ENCODE peak calls at places on chromosome 20, in four cellular contexts. M is GM23248, K is fibroblast of lung, D is mammary epithelial cell. U is an unnamed sample.

GRCh38 chr20:57387463-57387862 is 3.7 kb upstream of the RBM38 start:
- DNase-seq in D (no peak), M (no peak), K (no peak), U (no peak)

GRCh38 chr20:25022680-25023079 is 30.1 kb upstream of the APMAP start:
- DNase-seq in D (peak), K (no peak), M (no peak), U (peak)

GRCh38 chr20:16563066-16563806 is 10.0 kb downstream of the KIF16B start:
- DNase-seq in K (no peak), M (no peak), D (no peak), U (no peak)

GRCh38 chr20:57573176-57573575 is 12.3 kb downstream of the PCK1 start:
- DNase-seq in M (no peak), K (no peak), D (no peak), U (no peak)

GRCh38 chr20:62980970-62981369 is 25.8 kb downstream of the BHLHE23 start:
- DNase-seq in K (no peak), M (peak), D (no peak), U (peak)

GRCh38 chr20:58747400-58747672 is 54.7 kb downstream of the NPEPL1 start:
- DNase-seq in K (no peak), D (no peak), M (no peak), U (no peak)

GRCh38 chr20:5041433-5041832 is 40.1 kb upstream of the SLC23A2 start:
- DNase-seq in M (peak), K (peak), D (no peak), U (no peak)

GRCh38 chr20:32336918-32337347 is 21.2 kb upstream of the ASXL1 start:
- DNase-seq in M (peak), K (peak), D (no peak), U (peak)

GRCh38 chr20:6162239-6162638 is 39.4 kb upstream of the FERMT1 start:
- DNase-seq in K (peak), D (no peak), M (peak), U (no peak)

GRCh38 chr20:1809611-1810510 is 85.3 kb upstream of the SIRPA start:
- DNase-seq in D (peak), M (peak), K (peak), U (peak)

GRCh38 chr20:32965581-32966373 is 38.5 kb downstream of the SUN5 start:
- DNase-seq in K (no peak), D (no peak), M (no peak), U (no peak)

GRCh38 chr20:56428881-56429280 is 16.8 kb downstream of the CASS4 start:
- DNase-seq in D (no peak), M (no peak), K (no peak), U (no peak)

GRCh38 chr20:48686238-48687096 is 141.3 kb downstream of the PREX1 start:
- DNase-seq in D (no peak), K (peak), M (peak), U (peak)

GRCh38 chr20:54897787-54898186 is 422.4 kb downstream of the DOK5 start:
- DNase-seq in K (no peak), D (no peak), M (no peak), U (no peak)

GRCh38 chr20:62174870-62175624 is 7.8 kb upstream of the MTG2 start:
- DNase-seq in M (no peak), D (no peak), K (no peak), U (no peak)

GRCh38 chr20:57625181-57625958 is 5.1 kb upstream of the ZBP1 start:
- DNase-seq in D (no peak), M (no peak), K (no peak), U (no peak)

GRCh38 chr20:3121271-3121911 is 36.9 kb upstream of the AVP start:
- DNase-seq in K (no peak), D (no peak), M (no peak), U (no peak)

GRCh38 chr20:17786221-17786718 is 86.5 kb downstream of the BANF2 start:
- DNase-seq in D (no peak), M (peak), K (peak), U (no peak)

GRCh38 chr20:50224553-50225255 is 34.1 kb downstream of the CEBPB start:
- DNase-seq in D (peak), K (peak), M (peak), U (no peak)

GRCh38 chr20:11401988-11402387 is 515.7 kb upstream of the BTBD3 start:
- DNase-seq in M (no peak), K (no peak), D (no peak), U (no peak)

GRCh38 chr20:58246346-58246745 is 17.9 kb upstream of the ANKRD60 start:
- DNase-seq in D (no peak), K (peak), M (peak), U (peak)

GRCh38 chr20:15141880-15142279 is 804.5 kb upstream of the FLRT3 start:
- DNase-seq in K (no peak), D (no peak), M (no peak), U (no peak)

GRCh38 chr20:52529856-52530255 is 338.3 kb upstream of the ZFP64 start:
- DNase-seq in K (peak), D (no peak), M (peak), U (no peak)

GRCh38 chr20:23659989-23660837 is 22.5 kb upstream of the CST3 start:
- DNase-seq in M (peak), K (no peak), D (no peak), U (no peak)
- H3K4me3 ChIP-seq in M (no peak), K (no peak), D (no peak), U (no peak)

DNA sequence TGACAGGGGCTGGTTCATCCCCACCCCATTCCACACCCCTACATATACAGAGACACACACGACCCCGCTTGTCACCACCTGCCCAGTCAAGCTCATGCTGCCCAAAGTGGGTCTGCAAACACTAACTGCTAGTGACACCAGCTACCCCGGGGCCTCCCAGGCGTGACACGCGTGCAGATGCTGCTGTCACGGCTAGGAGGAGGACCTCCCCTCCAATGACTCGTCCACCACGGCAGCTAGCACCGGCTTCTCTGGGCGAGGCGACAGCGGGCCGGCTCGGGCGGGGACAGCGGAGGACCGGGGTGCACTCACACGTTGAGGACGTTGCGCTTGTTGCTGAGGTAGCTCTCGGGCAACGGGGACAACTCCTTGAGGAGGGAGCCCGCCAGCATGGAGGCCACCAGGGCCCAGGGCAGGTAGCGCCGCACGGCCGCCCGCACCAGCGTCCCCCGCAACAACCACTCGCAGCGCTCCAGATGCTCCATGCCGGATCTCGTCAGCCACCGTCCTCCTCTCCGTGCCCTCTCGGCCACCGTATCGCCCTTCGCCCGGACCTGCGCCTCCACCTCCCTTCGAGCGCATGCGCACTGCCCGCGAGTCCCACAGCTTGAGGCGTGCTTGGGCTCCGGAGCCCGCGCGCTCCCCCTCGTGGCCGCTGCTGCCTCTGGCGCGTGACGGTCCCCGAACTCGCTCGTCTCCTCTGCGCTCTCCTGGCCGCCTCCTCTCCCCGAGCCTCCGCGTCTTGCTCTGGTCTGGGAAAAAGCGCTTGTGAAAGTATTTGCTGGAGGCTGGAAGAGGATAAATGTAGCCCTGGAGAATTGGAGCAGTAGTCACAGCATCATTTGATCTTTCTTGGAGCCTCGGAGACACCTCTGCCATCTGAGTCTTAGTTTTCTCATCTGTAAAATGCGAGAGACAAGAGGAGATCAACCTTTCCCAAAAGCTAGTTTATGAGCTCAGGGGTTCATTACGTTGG is at the start of gene FITM2:
- DNase-seq in K (peak), M (peak), D (peak), U (peak)
- H3K27ac ChIP-seq in K (peak), M (peak), D (peak), U (no peak)

GRCh38 chr20:35599776-35600120 is 15.9 kb upstream of the SPAG4 start:
- DNase-seq in M (no peak), K (no peak), D (no peak), U (no peak)

GRCh38 chr20:35598899-35599775 is 16.5 kb upstream of the SPAG4 start:
- DNase-seq in K (no peak), M (no peak), D (no peak), U (no peak)

GRCh38 chr20:35601990-35602389 is 13.6 kb upstream of the SPAG4 start:
- DNase-seq in D (no peak), K (no peak), M (no peak), U (no peak)

GRCh38 chr20:35601021-35601973 is 14.3 kb upstream of the SPAG4 start:
- DNase-seq in M (peak), K (peak), D (peak), U (no peak)

DNA sequence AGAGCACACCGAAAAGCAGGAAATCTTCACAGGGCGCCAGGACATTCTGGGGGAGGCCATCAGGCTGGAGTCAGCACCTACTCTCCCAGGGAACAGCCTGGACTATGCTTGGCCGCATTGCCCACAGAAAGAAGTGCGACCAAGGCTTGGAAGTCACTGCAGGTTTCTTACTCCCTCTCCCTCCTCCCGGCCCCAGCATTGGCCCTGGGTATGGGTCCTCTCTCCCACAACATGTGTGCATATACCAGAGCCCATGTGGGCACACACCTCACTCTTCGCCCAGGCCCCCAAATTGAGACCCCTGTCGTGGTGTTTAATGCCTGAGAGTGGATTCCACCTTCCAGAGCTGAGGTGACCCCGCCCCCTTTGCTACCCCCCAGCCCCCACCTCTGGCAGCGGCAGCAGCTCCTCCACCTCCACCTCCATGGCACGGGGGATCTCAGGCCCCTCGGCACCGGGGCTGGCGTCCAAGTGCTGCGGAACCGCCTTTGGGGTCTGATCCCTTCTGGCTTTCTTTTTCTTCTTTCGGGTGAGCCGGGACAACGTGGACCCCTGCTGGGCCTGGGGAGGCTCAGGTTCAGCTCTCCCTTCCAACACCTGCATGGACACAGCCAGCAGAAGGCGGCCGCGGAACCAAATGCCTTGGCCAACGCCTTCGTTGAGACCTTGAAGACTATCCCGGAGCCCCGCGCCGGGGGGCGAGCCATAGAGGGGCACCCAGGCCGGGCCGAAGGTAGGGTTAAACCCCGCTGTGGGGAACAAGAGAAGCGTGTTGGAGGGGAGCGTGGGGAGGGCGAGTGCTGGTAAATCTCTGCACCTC is 15.2 kb upstream of the SPAG4 start:
- DNase-seq in M (no peak), K (no peak), D (no peak), U (no peak)
- TF ChIP-seq EZH2 in M (no peak), K (no peak), D (no peak), U (no peak)

GRCh38 chr20:37902504-37903313 is at the start of gene VSTM2L:
- DNase-seq in D (peak), K (peak), M (peak), U (peak)
- H3K4me3 ChIP-seq in D (peak), K (peak), M (peak), U (peak)

GRCh38 chr20:64091340-64091739 is 7.1 kb upstream of the LKAAEAR1 start:
- DNase-seq in D (no peak), K (no peak), M (no peak), U (no peak)

GRCh38 chr20:64091762-64092161 is 7.6 kb upstream of the LKAAEAR1 start:
- DNase-seq in M (no peak), D (no peak), K (no peak), U (no peak)

GRCh38 chr20:64093013-64093503 is 8.9 kb upstream of the LKAAEAR1 start:
- DNase-seq in M (peak), K (no peak), D (no peak), U (no peak)

GRCh38 chr20:64092258-64093012 is 8.2 kb upstream of the LKAAEAR1 start:
- DNase-seq in D (no peak), K (no peak), M (no peak), U (no peak)

DNA sequence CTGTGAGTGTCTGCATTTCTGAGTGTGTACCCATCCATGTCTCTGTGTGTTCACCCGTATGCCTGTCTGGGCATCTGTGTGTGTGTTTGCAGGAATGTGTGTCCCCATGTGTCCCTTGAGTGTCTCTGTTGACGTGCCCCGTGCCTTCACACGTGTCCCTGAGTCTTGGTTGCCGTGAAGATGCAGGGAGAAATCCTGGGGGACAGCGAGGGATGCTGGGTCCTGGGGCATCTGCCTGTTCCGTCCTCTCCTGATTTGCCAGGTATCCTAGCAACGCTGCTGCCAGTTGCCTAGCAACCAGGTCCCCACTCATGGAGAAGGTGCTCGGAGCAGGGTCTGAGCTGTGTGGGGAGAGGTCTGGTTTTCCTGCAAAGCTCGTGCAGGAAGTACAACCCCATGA is 6.0 kb upstream of the LKAAEAR1 start:
- DNase-seq in M (no peak), K (no peak), D (no peak), U (no peak)
- H3K27ac ChIP-seq in M (no peak), K (no peak), D (no peak), U (no peak)

U was measured in PC-3.